ENCODE peak calls at places on chromosome 9, in nine cellular contexts. U, T, C, Y, H, P, N, S and X are unnamed samples.

GRCh38 chr9:38205279-38205678 is 136.3 kb upstream of the SHB start:
- DNase-seq in Y (peak; percentile 23), S (no peak), U (no peak), N (no peak), T (no peak), C (no peak), H (no peak), P (no peak), X (no peak)

GRCh38 chr9:130741831-130742449 is 48.4 kb downstream of the EXOSC2 start:
- DNase-seq in T (no peak), U (no peak), S (peak; percentile 42), C (no peak), P (no peak), N (no peak), Y (peak; percentile 62), H (no peak), X (no peak)

GRCh38 chr9:89999176-89999533 is 394.3 kb downstream of the GADD45G start:
- DNase-seq in S (no peak), H (no peak), T (no peak), C (no peak), Y (peak; percentile 55), N (no peak), P (no peak), U (no peak), X (no peak)

GRCh38 chr9:20219437-20219836 is 402.9 kb downstream of the MLLT3 start:
- DNase-seq in U (no peak), T (no peak), Y (no peak), P (no peak), N (no peak), H (no peak), S (no peak), C (no peak), X (no peak)

GRCh38 chr9:137251194-137251461 is at the start of gene STPG3:
- DNase-seq in T (no peak), S (no peak), Y (no peak), H (no peak), N (no peak), C (no peak), U (no peak), P (no peak), X (no peak)

GRCh38 chr9:126722922-126723806 is 81.7 kb upstream of the ZBTB43 start:
- DNase-seq in P (no peak), H (no peak), T (peak; percentile 41), Y (no peak), S (no peak), U (peak; percentile 70), C (no peak), N (no peak), X (no peak)

GRCh38 chr9:111178361-111179043 is 140.2 kb upstream of the LPAR1 start:
- DNase-seq in T (no peak), Y (no peak), N (no peak), H (no peak), P (no peak), U (no peak), C (no peak), S (peak; percentile 48), X (peak; percentile 84)

GRCh38 chr9:31394040-31394473 is 990.4 kb upstream of the ACO1 start:
- DNase-seq in U (no peak), N (no peak), H (no peak), Y (no peak), P (no peak), T (peak; percentile 53), S (peak; percentile 14), C (no peak), X (no peak)

GRCh38 chr9:4339357-4339756 is 39.5 kb upstream of the GLIS3 start:
- DNase-seq in S (peak; percentile 91), U (peak; percentile 82), N (peak; percentile 73), P (peak; percentile 59), T (peak; percentile 84), C (peak; percentile 83), H (peak; percentile 81), Y (peak; percentile 87), X (peak; percentile 58)

GRCh38 chr9:89597711-89598707 is 6.8 kb upstream of the GADD45G start:
- DNase-seq in Y (peak; percentile 71), C (peak; percentile 60), H (no peak), U (peak; percentile 50), N (peak; percentile 58), S (peak; percentile 59), P (peak; percentile 71), T (peak; percentile 70), X (peak; percentile 15)

GRCh38 chr9:98302150-98302549 is 46.7 kb upstream of the TBC1D2 start:
- DNase-seq in Y (no peak), S (no peak), H (no peak), C (no peak), N (no peak), U (no peak), P (no peak), T (no peak), X (no peak)

GRCh38 chr9:13266172-13266571 is 13.3 kb downstream of the MPDZ start:
- DNase-seq in Y (no peak), N (no peak), T (no peak), P (no peak), U (no peak), C (no peak), S (peak; percentile 81), H (no peak), X (no peak)

GRCh38 chr9:15132107-15132506 is 174.9 kb downstream of the TTC39B start:
- DNase-seq in T (no peak), U (no peak), C (no peak), Y (no peak), P (no peak), S (no peak), N (no peak), H (no peak), X (no peak)
- H3K27ac ChIP-seq in T (no peak overlapping the region), U (no peak overlapping the region), C (no peak overlapping the region), Y (no peak overlapping the region), P (no peak overlapping the region), S (no peak overlapping the region), N (no peak overlapping the region), H (no peak overlapping the region), X (no peak overlapping the region)

DNA sequence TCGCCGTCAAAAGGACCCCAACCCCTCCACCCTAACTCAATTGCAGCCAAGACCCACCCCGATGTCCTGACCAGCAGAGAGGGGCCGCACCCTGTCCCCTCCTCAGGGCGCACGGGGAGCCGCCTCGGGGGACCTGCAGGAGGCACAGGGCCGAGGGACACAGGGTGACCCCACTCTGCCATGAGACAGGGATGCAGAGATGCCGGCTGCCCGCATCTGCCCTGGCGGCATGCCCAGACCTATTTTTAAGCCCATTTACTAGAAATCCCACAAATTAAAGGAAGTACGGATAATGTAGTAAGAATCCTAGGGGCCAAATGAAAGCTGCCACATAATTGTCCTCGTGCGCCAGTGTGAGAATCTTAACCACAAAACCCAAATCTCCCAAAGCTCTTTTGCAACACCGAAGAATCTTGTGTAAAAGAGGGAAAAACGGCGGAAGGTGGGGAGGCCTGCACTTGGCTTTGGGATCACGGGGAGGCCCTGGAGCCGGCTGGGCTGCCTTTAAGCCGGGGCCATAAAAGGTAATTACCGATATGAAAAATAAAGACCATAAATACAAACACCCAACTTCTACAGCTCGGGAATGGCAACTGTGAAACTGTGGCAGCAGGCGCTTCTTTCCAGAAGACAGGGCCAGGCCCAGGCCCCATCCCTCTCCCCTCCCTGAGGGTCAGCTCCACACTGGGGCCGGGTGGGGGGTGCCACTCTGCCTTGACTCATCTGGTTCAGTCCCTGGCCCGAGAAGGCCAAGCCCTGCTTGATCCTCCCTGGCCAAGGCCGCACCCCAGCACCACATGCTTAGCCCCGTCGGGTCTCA is 35.0 kb downstream of the NACC2 start:
- DNase-seq in P (no peak), H (no peak), T (no peak), S (no peak), C (no peak), Y (no peak), N (no peak), U (no peak), X (peak; percentile 23)
- H3K27ac ChIP-seq in P (no peak overlapping the region), H (no peak overlapping the region), T (no peak overlapping the region), S (no peak overlapping the region), C (no peak overlapping the region), Y (no peak overlapping the region), N (no peak overlapping the region), U (no peak overlapping the region), X (peak overlapping the region; percentile 40)

DNA sequence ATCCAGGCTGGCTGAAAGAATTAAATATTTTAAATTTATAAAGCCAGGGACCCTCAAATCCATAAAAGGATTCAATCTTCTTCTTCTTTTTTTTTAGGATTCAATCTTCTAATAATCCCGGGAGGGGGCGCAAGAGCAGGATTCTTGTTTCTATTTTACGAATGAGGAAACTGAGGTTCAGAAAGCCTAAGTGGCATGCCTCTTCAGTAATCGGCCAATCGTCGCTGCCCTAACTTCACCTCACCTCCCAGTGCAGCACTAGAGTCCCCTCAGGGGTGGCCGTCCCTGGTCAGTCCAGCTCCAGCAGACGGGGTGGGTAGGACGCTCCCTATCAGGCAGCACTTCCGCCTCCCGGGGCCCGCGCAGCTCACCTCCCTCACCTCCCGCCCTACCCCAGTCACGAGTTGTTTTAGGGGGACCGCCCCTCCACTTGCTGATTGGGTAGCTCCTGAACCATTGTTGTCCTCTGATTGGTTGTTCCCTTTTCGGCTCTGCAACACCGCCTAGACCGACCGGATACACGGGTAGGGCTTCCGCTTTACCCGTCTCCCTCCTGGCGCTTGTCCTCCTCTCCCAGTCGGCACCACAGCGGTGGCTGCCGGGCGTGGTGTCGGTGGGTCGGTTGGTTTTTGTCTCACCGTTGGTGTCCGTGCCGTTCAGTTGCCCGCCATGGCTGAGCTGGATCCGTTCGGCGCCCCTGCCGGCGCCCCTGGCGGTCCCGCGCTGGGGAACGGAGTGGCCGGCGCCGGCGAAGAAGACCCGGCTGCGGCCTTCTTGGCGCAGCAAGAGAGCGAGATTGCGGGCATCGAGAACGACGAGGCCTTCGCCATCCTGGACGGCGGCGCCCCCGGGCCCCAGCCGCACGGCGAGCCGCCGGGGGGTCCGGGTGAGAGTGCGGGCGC is at the start of gene CLTA:
- DNase-seq in C (peak; percentile 92), P (peak; percentile 96), N (peak; percentile 99), U (peak; percentile 89), H (peak; percentile 98), Y (peak; percentile 94), T (peak; percentile 98), S (peak; percentile 98), X (peak; percentile 92)
- H3K27ac ChIP-seq in C (peak within 1 kb of the TSS; percentile 74), P (peak within 1 kb of the TSS; percentile 89), N (peak within 1 kb of the TSS; percentile 88), U (peak within 1 kb of the TSS; percentile 74), H (peak within 1 kb of the TSS; percentile 80), Y (peak within 1 kb of the TSS; percentile 66), T (peak within 1 kb of the TSS; percentile 64), S (peak within 1 kb of the TSS; percentile 92), X (peak within 1 kb of the TSS; percentile 89)

GRCh38 chr9:91421987-91422765 is 1.5 kb downstream of the NFIL3 start:
- DNase-seq in Y (no peak), N (no peak), H (no peak), U (no peak), T (peak; percentile 55), S (peak; percentile 36), P (peak; percentile 6), C (peak; percentile 53), X (no peak)

GRCh38 chr9:91417602-91418218 is 5.9 kb downstream of the NFIL3 start:
- DNase-seq in H (no peak), P (no peak), N (no peak), C (no peak), T (no peak), S (no peak), U (no peak), Y (no peak), X (no peak)

GRCh38 chr9:91420471-91421021 is 3.1 kb downstream of the NFIL3 start:
- DNase-seq in T (peak; percentile 42), N (no peak), P (no peak), Y (no peak), U (no peak), C (no peak), H (no peak), S (peak; percentile 12), X (no peak)

GRCh38 chr9:91421022-91421765 is 2.4 kb downstream of the NFIL3 start:
- DNase-seq in T (peak; percentile 43), S (peak; percentile 10), N (no peak), Y (no peak), U (peak; percentile 13), C (peak; percentile 67), H (no peak), P (peak; percentile 49), X (no peak)

GRCh38 chr9:91419222-91420191 is 4.1 kb downstream of the NFIL3 start:
- DNase-seq in T (peak; percentile 49), S (peak; percentile 94), U (no peak), P (no peak), H (peak; percentile 90), N (peak; percentile 95), Y (peak; percentile 82), C (peak; percentile 45), X (peak; percentile 82)
- H3K27ac ChIP-seq in T (peak overlapping the region; percentile 70), S (peak overlapping the region; percentile 97), U (no peak overlapping the region), P (no peak overlapping the region), H (peak overlapping the region; percentile 55), N (peak overlapping the region; percentile 52), Y (peak overlapping the region; percentile 55), C (no peak overlapping the region), X (peak overlapping the region; percentile 92)